ENCODE peak calls at places on chromosomes 16 and 17, in six cellular contexts. V is iPS-NIHi11; L is body of pancreas; E is T1000; Y is CD4-positive, CD25-positive, alpha-beta regulatory T cell; S is left colon. T is an unnamed sample.
A peak's percentile ranks its signal among the peaks of the same experiment; 100 is the strongest.

GRCh38 chr16:19901164-19901563 is 16.5 kb upstream of the GPRC5B start:
- DNase-seq in E (no peak), S (no peak), L (no peak), Y (no peak), V (no peak), T (no peak)

GRCh38 chr17:45222273-45222993 is 748 bp downstream of the FMNL1 start:
- DNase-seq in V (no peak), S (no peak), Y (peak; percentile 79), E (no peak), L (no peak), T (no peak)

GRCh38 chr16:1964506-1965471 is at the start of gene RPS2:
- DNase-seq in E (peak; percentile 98), S (peak; percentile 99), V (peak; percentile 99), L (peak; percentile 100), Y (peak; percentile 98), T (peak; percentile 99)

GRCh38 chr16:86874141-86874540 is 295.8 kb downstream of the FOXL1 start:
- DNase-seq in Y (peak; percentile 6), E (no peak), S (no peak), V (peak; percentile 78), L (no peak), T (no peak)

GRCh38 chr16:843771-844170 is 43.2 kb upstream of the GNG13 start:
- DNase-seq in V (no peak), Y (no peak), E (no peak), L (no peak), S (no peak), T (no peak)

GRCh38 chr16:53052519-53053501 is at the start of gene CHD9NB:
- DNase-seq in L (peak; percentile 42), S (peak; percentile 81), E (peak; percentile 46), Y (no peak), V (no peak), T (peak; percentile 73)

GRCh38 chr16:11916524-11917285 is 949 bp upstream of the GSPT1 start:
- DNase-seq in S (peak; percentile 58), Y (no peak), V (no peak), E (peak; percentile 59), L (peak; percentile 48), T (no peak)

GRCh38 chr16:886802-887731 is 83.7 kb downstream of the LMF1 start:
- DNase-seq in S (no peak), Y (no peak), V (peak; percentile 81), E (no peak), L (no peak), T (no peak)

GRCh38 chr16:53629151-53629550 is 74.5 kb downstream of the RPGRIP1L start:
- DNase-seq in L (no peak), S (no peak), E (no peak), V (no peak), Y (no peak), T (no peak)

GRCh38 chr16:15729152-15729551 is 79.1 kb downstream of the NDE1 start:
- DNase-seq in V (no peak), L (no peak), S (no peak), Y (no peak), E (no peak), T (no peak)

GRCh38 chr16:74107795-74108610 is 188.6 kb upstream of the PSMD7 start:
- DNase-seq in E (no peak), V (peak; percentile 52), S (peak; percentile 38), L (peak; percentile 74), Y (peak; percentile 42), T (no peak)

GRCh38 chr16:22624759-22625533 is 114.3 kb downstream of the NPIPB5 start:
- DNase-seq in L (no peak), E (no peak), S (no peak), V (no peak), Y (no peak), T (no peak)

GRCh38 chr16:68995011-68995504 is 110.4 kb upstream of the HAS3 start:
- DNase-seq in V (peak; percentile 58), Y (peak; percentile 15), L (no peak), S (no peak), E (peak; percentile 2), T (no peak)

GRCh38 chr17:77308768-77309726 is 168.3 kb downstream of the SEC14L1 start:
- DNase-seq in S (no peak), E (no peak), L (no peak), V (no peak), Y (no peak), T (peak; percentile 57)

GRCh38 chr16:64397945-64398508 is 723.8 kb downstream of the CDH11 start:
- DNase-seq in Y (no peak), S (no peak), E (no peak), L (no peak), V (no peak), T (no peak)

GRCh38 chr17:42422412-42422957 is 571 bp downstream of the CAVIN1 start:
- DNase-seq in S (peak; percentile 33), L (peak; percentile 48), V (peak; percentile 44), Y (peak; percentile 44), E (no peak), T (no peak)

GRCh38 chr16:53768593-53768992 is 64.6 kb downstream of the FTO start:
- DNase-seq in E (no peak), L (no peak), S (no peak), Y (no peak), V (no peak), T (no peak)

GRCh38 chr17:32525116-32525515 is 38.3 kb downstream of the CDK5R1 start:
- DNase-seq in S (no peak), Y (no peak), L (no peak), E (no peak), V (no peak), T (no peak)

GRCh38 chr17:79072544-79072943 is 2.1 kb upstream of the ENGASE start:
- DNase-seq in S (no peak), L (no peak), V (no peak), Y (no peak), E (no peak), T (no peak)

GRCh38 chr17:48484256-48484655 is 46.6 kb downstream of the HOXB1 start:
- DNase-seq in S (no peak), L (no peak), E (no peak), Y (no peak), V (no peak), T (no peak)

GRCh38 chr16:47342055-47342454 is 118.8 kb downstream of the ITFG1 start:
- DNase-seq in V (no peak), L (no peak), Y (no peak), E (no peak), S (no peak), T (no peak)

GRCh38 chr17:46736100-46736499 is 82.4 kb downstream of the WNT3 start:
- DNase-seq in E (no peak), L (no peak), V (no peak), Y (no peak), S (no peak), T (no peak)

GRCh38 chr17:17155568-17155967 is 50.6 kb downstream of the PLD6 start:
- DNase-seq in V (no peak), S (no peak), Y (peak; percentile 65), E (no peak), L (no peak), T (no peak)

GRCh38 chr17:62920300-62920699 is 45.7 kb upstream of the TANC2 start:
- DNase-seq in V (no peak), Y (no peak), L (no peak), E (no peak), S (no peak), T (no peak)

GRCh38 chr17:7238418-7239090 is 703 bp downstream of the PHF23 start:
- DNase-seq in S (no peak), E (no peak), Y (peak; percentile 66), V (no peak), L (no peak), T (no peak)

GRCh38 chr17:45895969-45896793 is 1.8 kb downstream of the MAPT start:
- DNase-seq in Y (no peak), L (no peak), E (no peak), V (no peak), S (no peak), T (no peak)

GRCh38 chr16:52074133-52074532 is 472.8 kb downstream of the TOX3 start:
- DNase-seq in V (no peak), E (no peak), S (no peak), Y (no peak), L (no peak), T (no peak)

GRCh38 chr17:70621593-70621992 is 452.3 kb downstream of the KCNJ2 start:
- DNase-seq in Y (no peak), S (no peak), L (no peak), V (no peak), E (no peak), T (no peak)

GRCh38 chr16:66250686-66251405 is 115.6 kb upstream of the CDH5 start:
- DNase-seq in Y (no peak), L (peak; percentile 28), E (peak; percentile 55), S (peak; percentile 36), V (no peak), T (peak; percentile 58)

GRCh38 chr17:37489197-37490001 is at the start of gene DUSP14:
- DNase-seq in E (peak; percentile 47), V (peak; percentile 95), L (peak; percentile 84), Y (peak; percentile 79), S (peak; percentile 73), T (peak; percentile 76)

GRCh38 chr17:82297280-82297803 is 20.1 kb downstream of the CD7 start:
- DNase-seq in L (peak; percentile 82), V (no peak), S (peak; percentile 92), E (peak; percentile 69), Y (peak; percentile 88), T (peak; percentile 89)

T was measured in mucosa of gallbladder.